ENCODE peak calls at places on chromosomes 3 and 15, in seven cellular contexts. F is body of pancreas, M is vagina, B is PC-3, R is colonic mucosa, C is heart right ventricle, Y is Peyer's patch. K is an unnamed sample.
A peak's percentile ranks its signal among the peaks of the same experiment; 100 is the strongest.

GRCh38 chr3:18419232-18419631 is 5.9 kb downstream of the SATB1 start:
- DNase-seq in F (no peak), M (no peak), B (peak; percentile 40), R (peak; percentile 21), C (no peak), Y (no peak), K (no peak)

GRCh38 chr3:184604039-184604955 is 42.7 kb downstream of the EPHB3 start:
- DNase-seq in F (peak; percentile 46), M (no peak), B (no peak), R (no peak), C (no peak), Y (no peak), K (peak; percentile 59)

GRCh38 chr15:31488437-31489204 is 162.0 kb downstream of the KLF13 start:
- DNase-seq in F (peak; percentile 65), M (peak; percentile 92), B (peak; percentile 83), R (peak; percentile 81), C (peak; percentile 46), Y (peak; percentile 33), K (peak; percentile 39)

GRCh38 chr15:83897037-83897436 is 243.1 kb downstream of the ADAMTSL3 start:
- DNase-seq in F (no peak), M (no peak), B (no peak), R (no peak), C (no peak), Y (no peak), K (no peak)

GRCh38 chr3:183815951-183816475 is 9.4 kb downstream of the MAP6D1 start:
- DNase-seq in F (no peak), M (no peak), B (no peak), R (no peak), C (no peak), Y (no peak), K (no peak)

GRCh38 chr3:155233213-155233612 is 60.3 kb downstream of the STRIT1 start:
- DNase-seq in F (peak; percentile 37), M (no peak), B (peak; percentile 93), R (no peak), C (no peak), Y (no peak), K (peak; percentile 34)

GRCh38 chr3:68060186-68060585 is 405.8 kb upstream of the SUCLG2 start:
- DNase-seq in F (no peak), M (no peak), B (no peak), R (no peak), C (no peak), Y (no peak), K (no peak)

GRCh38 chr15:89932880-89933279 is 20.1 kb upstream of the ARPIN start:
- DNase-seq in F (no peak), M (no peak), B (no peak), R (no peak), C (no peak), Y (no peak), K (no peak)

GRCh38 chr3:24496529-24497482 is 2.2 kb upstream of the THRB start:
- DNase-seq in F (peak; percentile 94), M (no peak), B (peak; percentile 68), R (peak; percentile 82), C (peak; percentile 76), Y (peak; percentile 45), K (peak; percentile 71)

GRCh38 chr3:140323561-140323960 is 354.3 kb upstream of the TRIM42 start:
- DNase-seq in F (no peak), M (no peak), B (no peak), R (no peak), C (no peak), Y (no peak), K (no peak)

GRCh38 chr3:42090973-42091731 is at the start of gene TRAK1:
- DNase-seq in F (no peak), M (no peak), B (no peak), R (no peak), C (peak; percentile 31), Y (no peak), K (no peak)

GRCh38 chr3:155352900-155353490 is 59.5 kb upstream of the STRIT1 start:
- DNase-seq in F (no peak), M (no peak), B (peak; percentile 84), R (no peak), C (no peak), Y (no peak), K (no peak)

GRCh38 chr3:27094721-27095120 is 274.5 kb downstream of the NEK10 start:
- DNase-seq in F (no peak), M (no peak), B (no peak), R (no peak), C (no peak), Y (no peak), K (no peak)

GRCh38 chr3:123361019-123361418 is 87.9 kb downstream of the ADCY5 start:
- DNase-seq in F (no peak), M (no peak), B (no peak), R (no peak), C (no peak), Y (no peak), K (no peak)
- TF ChIP-seq CTCF in F (no peak), M (no peak), B (peak; percentile 10), R (no peak), C (no peak), Y (no peak), K (no peak)

GRCh38 chr3:179151474-179151873 is 3.3 kb downstream of the PIK3CA start:
- DNase-seq in F (no peak), M (no peak), B (no peak), R (no peak), C (no peak), Y (no peak), K (no peak)
- H3K27ac ChIP-seq in F (no peak overlapping the region), M (no peak overlapping the region), B (no peak overlapping the region), R (no peak overlapping the region), C (no peak overlapping the region), Y (no peak overlapping the region), K (no peak overlapping the region)

DNA sequence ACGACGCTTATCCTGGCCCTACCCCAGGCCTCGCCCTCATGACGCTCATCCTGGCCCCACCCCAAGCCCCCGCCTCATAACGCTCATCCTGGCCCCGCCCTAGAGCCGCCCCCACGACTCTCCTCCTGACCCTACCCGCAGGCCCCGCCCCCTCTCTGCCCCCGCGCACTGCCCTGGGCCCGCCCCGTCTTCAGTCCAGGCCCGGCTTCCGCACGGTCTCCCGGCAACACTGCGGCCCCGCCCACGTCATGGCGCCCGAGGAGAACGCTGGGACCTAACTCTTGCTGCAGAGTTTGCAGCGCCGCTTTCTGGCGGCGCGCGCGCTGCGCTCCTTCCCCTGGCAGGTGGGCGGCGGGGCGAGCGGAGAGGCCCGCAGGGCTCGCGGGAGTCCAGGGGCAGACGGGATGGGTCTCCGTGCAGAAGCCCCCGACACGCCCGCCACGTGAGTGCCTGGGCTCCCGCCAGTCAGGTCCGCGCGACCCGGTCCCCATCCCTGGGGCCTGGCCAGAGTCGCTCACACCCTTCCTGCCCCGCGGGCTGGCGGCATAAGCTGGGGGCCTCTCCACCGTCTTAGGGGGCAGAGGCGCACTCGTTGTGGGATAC is 52.5 kb upstream of the ROPN1B start:
- DNase-seq in F (peak; percentile 99), M (peak; percentile 98), B (peak; percentile 74), R (no peak), C (peak; percentile 99), Y (peak; percentile 98), K (peak; percentile 100)
- TF ChIP-seq CTCF in F (no peak), M (no peak), B (no peak), R (no peak), C (peak; percentile 51), Y (peak; percentile 32), K (peak; percentile 23)

DNA sequence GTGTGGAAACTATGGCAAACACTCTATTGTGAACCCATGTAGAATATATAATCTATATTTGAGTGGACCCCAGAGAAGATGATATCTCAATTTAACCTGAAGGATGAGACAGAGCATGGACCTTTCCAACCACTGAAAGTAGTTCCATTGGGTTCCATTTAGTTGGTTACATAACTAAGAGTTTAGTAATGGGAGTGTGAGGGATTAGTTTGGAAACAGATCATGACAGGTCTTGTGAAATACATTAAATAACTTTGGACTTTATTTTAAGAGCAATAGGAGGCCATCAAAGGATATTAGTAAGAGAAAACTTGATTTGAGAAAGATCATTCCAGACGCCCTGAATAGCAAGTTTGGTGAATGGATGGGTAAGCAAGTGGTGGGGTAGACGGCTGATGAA is 487.2 kb upstream of the ROBO2 start:
- DNase-seq in F (no peak), M (no peak), B (no peak), R (no peak), C (no peak), Y (no peak), K (no peak)
- H3K27ac ChIP-seq in F (no peak overlapping the region), M (no peak overlapping the region), B (no peak overlapping the region), R (no peak overlapping the region), C (no peak overlapping the region), Y (no peak overlapping the region), K (no peak overlapping the region)

DNA sequence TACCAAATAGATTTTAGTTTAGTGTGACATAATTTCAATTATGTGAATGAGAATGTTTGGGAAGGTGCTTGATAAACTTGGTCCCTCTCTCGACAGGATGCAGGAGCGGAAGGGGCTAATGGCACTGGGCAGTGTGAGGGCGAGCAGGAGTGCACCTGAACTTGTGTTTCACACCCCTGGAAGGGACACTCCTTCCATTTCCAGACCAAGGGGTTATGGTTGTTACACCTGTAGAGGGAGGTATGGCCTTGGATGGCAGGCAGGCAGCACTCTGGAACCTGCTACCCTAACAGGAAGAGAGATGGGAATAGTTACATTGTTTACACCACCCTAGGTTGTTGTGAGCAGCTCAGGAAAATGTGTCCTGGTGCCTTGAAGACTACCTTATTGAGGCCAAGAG is 22.1 kb downstream of the SYNM start:
- DNase-seq in F (no peak), M (no peak), B (no peak), R (no peak), C (no peak), Y (no peak), K (no peak)
- TF ChIP-seq CTCF in F (no peak), M (no peak), B (no peak), R (no peak), C (no peak), Y (no peak), K (no peak)

GRCh38 chr3:38345879-38346583 is 554 bp upstream of the XYLB start:
- DNase-seq in F (no peak), M (no peak), B (no peak), R (no peak), C (no peak), Y (no peak), K (no peak)
- H3K27ac ChIP-seq in F (peak overlapping the region; percentile 73), M (peak overlapping the region; percentile 72), B (no peak overlapping the region), R (peak overlapping the region; percentile 69), C (no peak overlapping the region), Y (peak overlapping the region; percentile 11), K (no peak overlapping the region)

DNA sequence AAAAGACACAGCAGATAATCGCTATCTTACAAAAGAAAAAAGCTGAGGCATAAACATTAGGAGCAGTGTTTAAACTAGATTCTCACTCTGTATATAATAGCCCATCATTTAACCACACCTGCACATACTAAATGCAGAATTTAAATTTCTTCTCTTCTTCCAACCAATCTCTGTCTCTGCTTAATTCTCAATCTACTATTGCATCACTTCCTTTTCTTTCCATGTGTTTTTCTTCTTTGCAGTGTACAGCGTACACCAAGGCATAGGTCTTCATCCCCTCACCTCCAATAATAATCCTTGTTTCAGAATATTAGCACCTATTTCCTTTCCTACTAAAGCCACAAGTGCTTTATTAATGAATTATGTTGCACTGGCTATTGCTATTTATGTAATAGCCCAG is 90.9 kb downstream of the NR1I2 start:
- DNase-seq in F (no peak), M (no peak), B (no peak), R (no peak), C (no peak), Y (no peak), K (no peak)
- TF ChIP-seq CTCF in F (no peak), M (no peak), B (no peak), R (no peak), C (no peak), Y (no peak), K (no peak)

GRCh38 chr3:30470566-30470965 is 135.8 kb upstream of the TGFBR2 start:
- DNase-seq in F (no peak), M (no peak), B (no peak), R (no peak), C (no peak), Y (no peak), K (no peak)
- H3K27ac ChIP-seq in F (no peak overlapping the region), M (no peak overlapping the region), B (no peak overlapping the region), R (no peak overlapping the region), C (no peak overlapping the region), Y (no peak overlapping the region), K (no peak overlapping the region)

K was measured in uterus.